ENCODE peak calls at places on chromosomes 12 and 14, in eight cellular contexts. U, D, M, Y, Q, J, L and T are unnamed samples.

GRCh38 chr12:131928080-131928764 is 854 bp upstream of the PUS1 start:
- DNase-seq in Q (peak), U (peak), D (peak), M (peak), Y (no peak), L (no peak), J (no peak), T (no peak)

GRCh38 chr12:48795550-48796455 is 6.9 kb upstream of the ADCY6 start:
- DNase-seq in M (peak), D (peak), Q (peak), U (peak), Y (no peak), L (peak), J (peak), T (no peak)

GRCh38 chr14:105491366-105492006 is 440 bp downstream of the TEDC1 start:
- DNase-seq in Y (peak), J (peak), L (peak), D (peak), M (peak), Q (peak), U (peak), T (peak)

GRCh38 chr14:29853272-29853671 is 74.4 kb downstream of the PRKD1 start:
- DNase-seq in Q (no peak), D (no peak), Y (no peak), L (no peak), J (no peak), M (no peak), U (no peak), T (no peak)

GRCh38 chr12:90299121-90299520 is 590.5 kb upstream of the ATP2B1 start:
- DNase-seq in J (no peak), Y (no peak), D (no peak), Q (no peak), U (no peak), L (no peak), M (no peak), T (no peak)

GRCh38 chr14:90596733-90597132 is 199.9 kb downstream of the CALM1 start:
- DNase-seq in M (no peak), U (no peak), J (no peak), Q (no peak), L (no peak), D (no peak), Y (no peak), T (no peak)

GRCh38 chr12:59077153-59077930 is 157.0 kb upstream of the LRIG3 start:
- DNase-seq in Y (no peak), U (no peak), M (no peak), Q (no peak), L (no peak), D (no peak), J (no peak), T (no peak)

GRCh38 chr12:11067514-11067913 is 5.4 kb upstream of the TAS2R46 start:
- DNase-seq in Y (no peak), U (no peak), L (no peak), M (peak), Q (no peak), J (peak), D (no peak), T (no peak)

GRCh38 chr12:5514016-5514415 is 82.1 kb downstream of the NTF3 start:
- DNase-seq in Y (no peak), Q (no peak), J (no peak), M (no peak), D (no peak), L (no peak), U (no peak), T (peak)

GRCh38 chr14:33647385-33647786 is 303.5 kb downstream of the EGLN3 start:
- DNase-seq in D (no peak), L (no peak), M (no peak), U (no peak), J (no peak), Q (no peak), Y (no peak), T (no peak)

GRCh38 chr12:104478396-104479140 is 21.8 kb downstream of the CHST11 start:
- DNase-seq in M (no peak), J (no peak), L (no peak), D (no peak), U (no peak), Y (no peak), Q (peak), T (no peak)

GRCh38 chr12:122427403-122427802 is 4.9 kb upstream of the CLIP1 start:
- DNase-seq in D (no peak), M (peak), Y (no peak), Q (no peak), L (no peak), J (no peak), U (no peak), T (no peak)

GRCh38 chr12:7542046-7542445 is 38.5 kb upstream of the CD163 start:
- DNase-seq in Q (no peak), D (no peak), Y (no peak), L (no peak), U (no peak), J (no peak), M (no peak), T (no peak)

GRCh38 chr12:80847575-80847974 is 90.2 kb downstream of the LIN7A start:
- DNase-seq in M (no peak), L (no peak), Y (no peak), D (no peak), U (no peak), Q (no peak), J (no peak), T (no peak)

GRCh38 chr12:48903982-48904411 is 21.3 kb downstream of the FKBP11 start:
- DNase-seq in D (peak), U (peak), L (peak), Q (peak), J (peak), Y (peak), M (peak), T (peak)

GRCh38 chr12:130574402-130574801 is 141.7 kb downstream of the RIMBP2 start:
- DNase-seq in D (no peak), Q (no peak), M (no peak), Y (no peak), L (no peak), J (no peak), U (no peak), T (no peak)

GRCh38 chr12:10031771-10032175 is 1.3 kb downstream of the CLEC9A start:
- DNase-seq in Q (no peak), L (no peak), Y (no peak), J (no peak), M (no peak), U (no peak), D (no peak), T (no peak)

GRCh38 chr12:88306471-88307069 is 164.5 kb downstream of the TMTC3 start:
- DNase-seq in L (no peak), D (no peak), M (no peak), Y (no peak), U (no peak), J (no peak), Q (no peak), T (no peak)

GRCh38 chr14:43894534-43894933 is 612.5 kb downstream of the FSCB start:
- DNase-seq in L (no peak), U (no peak), D (no peak), Y (no peak), Q (peak), J (no peak), M (no peak), T (no peak)
- TF ChIP-seq CTCF in L (no peak), U (no peak), D (no peak), Y (peak), Q (peak), J (no peak), M (no peak), T (no peak)

DNA sequence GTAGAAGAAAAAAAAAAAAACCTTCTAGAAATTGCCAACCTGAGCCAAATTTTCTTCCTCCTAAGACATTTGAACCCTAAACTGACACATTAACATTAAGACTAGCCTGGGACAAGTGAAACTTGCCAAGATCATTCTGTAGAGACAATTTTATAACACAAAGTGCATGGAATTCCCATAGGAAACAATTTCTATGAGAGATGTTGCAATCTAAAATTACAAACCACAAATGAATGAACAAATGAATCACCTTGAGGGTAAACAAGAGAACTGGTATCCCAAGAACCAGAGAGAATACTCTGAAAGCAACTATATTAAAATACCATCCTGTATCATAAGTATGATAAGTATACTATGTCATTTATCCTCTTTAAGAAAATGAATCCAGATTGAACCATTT is 165.3 kb downstream of the DICER1 start:
- DNase-seq in U (no peak), Y (no peak), Q (no peak), D (no peak), J (no peak), L (no peak), M (no peak), T (no peak)
- H3K27ac ChIP-seq in U (no peak), Y (no peak), Q (no peak), D (no peak), J (no peak), L (no peak), M (no peak), T (no peak)

DNA sequence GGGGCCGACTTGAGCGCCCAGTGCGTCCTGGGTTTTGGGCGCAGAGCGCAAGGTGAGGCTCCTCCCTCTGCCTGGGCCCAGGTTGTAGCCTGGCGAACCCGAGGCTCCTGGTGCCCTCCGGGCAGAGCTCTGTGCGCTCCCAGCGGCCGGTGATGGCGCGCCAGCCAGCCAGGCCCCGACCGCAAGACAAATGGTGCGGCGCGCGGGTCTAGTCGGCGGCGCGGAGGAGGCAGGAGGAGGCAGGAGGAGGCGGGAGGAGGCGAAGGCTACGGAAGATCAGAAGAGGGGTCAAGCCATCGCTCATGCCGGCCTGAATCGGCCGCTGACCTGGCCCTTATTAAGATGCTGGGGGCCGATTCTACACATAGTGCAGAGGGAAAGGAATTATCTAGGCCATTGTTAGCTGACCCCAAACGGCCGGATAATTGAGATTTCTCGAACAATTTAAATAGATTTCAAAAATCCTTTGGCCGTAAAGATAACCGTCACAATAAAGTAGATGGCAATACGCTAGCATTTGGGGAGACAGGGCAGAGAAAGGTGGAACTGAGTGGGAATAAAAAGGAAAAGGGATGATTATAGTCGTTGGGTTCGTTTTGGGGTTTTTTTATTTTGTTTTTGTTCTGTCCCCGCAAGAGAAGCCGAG is 2.8 kb downstream of the TBX5 start:
- DNase-seq in U (no peak), Q (no peak), Y (no peak), M (no peak), J (no peak), L (no peak), D (no peak), T (no peak)
- TF ChIP-seq CTCF in U (no peak), Q (no peak), Y (peak), M (no peak), J (no peak), L (no peak), D (no peak), T (no peak)

DNA sequence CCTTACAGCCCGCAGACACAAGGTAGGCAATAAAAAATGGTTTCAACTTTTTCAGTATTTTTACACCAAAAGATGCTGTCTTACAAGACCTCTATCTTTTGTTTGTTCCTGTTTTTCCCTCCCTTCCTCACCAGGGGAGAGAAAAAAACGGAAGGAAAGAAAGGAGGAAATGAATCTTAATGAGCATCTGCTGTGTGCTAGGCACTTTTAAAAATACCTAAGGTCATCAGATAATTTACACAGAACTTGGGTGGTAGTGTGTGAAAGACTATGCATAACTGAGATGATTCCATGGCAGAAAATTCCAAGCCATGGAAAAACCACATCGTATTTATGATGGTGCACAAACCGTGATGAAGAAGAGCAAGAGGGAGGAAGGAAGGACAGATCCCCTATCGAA is 121.2 kb downstream of the DIP2B start:
- DNase-seq in U (no peak), Y (no peak), D (no peak), Q (peak), L (no peak), M (no peak), J (no peak), T (no peak)
- H3K27ac ChIP-seq in U (no peak), Y (no peak), D (no peak), Q (peak), L (no peak), M (no peak), J (no peak), T (no peak)

GRCh38 chr12:111643428-111643826 is 42.3 kb downstream of the BRAP start:
- DNase-seq in L (peak), J (peak), Q (no peak), M (no peak), U (no peak), Y (no peak), D (no peak), T (no peak)

GRCh38 chr12:111645433-111645832 is 40.3 kb downstream of the BRAP start:
- DNase-seq in M (no peak), Y (no peak), Q (no peak), J (no peak), U (no peak), L (no peak), D (no peak), T (no peak)

GRCh38 chr12:111640498-111640897 is 41.4 kb upstream of the ATXN2 start:
- DNase-seq in Y (no peak), U (no peak), M (no peak), J (no peak), L (no peak), Q (no peak), D (no peak), T (no peak)

GRCh38 chr12:111638576-111638975 is 39.5 kb upstream of the ATXN2 start:
- DNase-seq in Y (no peak), D (no peak), M (no peak), L (no peak), Q (no peak), J (no peak), U (no peak), T (no peak)

DNA sequence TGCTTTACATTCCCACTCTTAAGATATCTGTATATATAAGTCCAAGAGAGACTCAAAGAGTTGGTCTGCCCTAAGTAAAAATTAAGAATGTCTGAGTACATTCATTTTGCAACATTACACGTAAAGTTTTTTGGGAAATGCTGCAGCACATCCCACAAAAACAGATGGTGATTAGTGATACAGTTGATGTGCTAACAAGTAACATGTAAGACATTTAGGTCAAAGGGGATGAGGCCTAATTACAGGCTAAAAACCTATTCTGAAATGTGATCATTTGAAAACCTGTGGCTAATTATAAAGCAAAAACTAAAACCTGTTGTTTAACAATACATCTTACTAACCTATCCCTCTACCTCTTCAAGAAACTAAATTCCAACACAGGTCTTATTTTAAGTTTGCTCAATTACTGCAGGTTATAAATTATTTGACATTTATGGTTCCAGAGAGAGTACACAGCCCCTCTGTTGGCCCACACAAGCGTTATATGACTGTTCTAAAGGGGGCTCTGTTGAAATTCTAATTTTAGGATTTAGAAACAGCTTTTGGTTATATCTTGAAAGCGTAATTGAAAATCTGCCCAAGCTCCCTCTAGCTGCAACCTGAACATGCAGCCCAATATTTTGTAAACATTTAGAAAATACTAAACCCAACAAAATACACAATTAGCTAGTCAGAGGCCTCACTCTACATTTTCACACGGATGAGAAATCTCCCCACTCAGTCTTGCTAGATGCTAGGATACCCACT is 42.9 kb downstream of the BRAP start:
- DNase-seq in L (no peak), M (no peak), U (no peak), D (no peak), Y (no peak), J (no peak), Q (no peak), T (no peak)
- TF ChIP-seq CTCF in L (no peak), M (no peak), U (no peak), D (no peak), Y (no peak), J (no peak), Q (no peak), T (no peak)

GRCh38 chr12:95385246-95385645 is 88.7 kb upstream of the METAP2 start:
- DNase-seq in D (no peak), J (peak), Y (no peak), Q (no peak), L (no peak), M (peak), U (no peak), T (no peak)
- H3K27ac ChIP-seq in D (no peak), J (no peak), Y (peak), Q (no peak), L (peak), M (peak), U (no peak), T (peak)